ENCODE peak calls at places on chromosome 13, in six cellular contexts. One of them, this sample, is unnamed.

GRCh38 chr13:34357435-34358232 is 539.7 kb downstream of the RFC3 start:
- DNase-seq in aorta: peak; percentile 47
- DNase-seq in CD4-positive, alpha-beta memory T cell: no peak
- DNase-seq in CD8-positive, alpha-beta memory T cell: no peak
- DNase-seq in cardiac muscle cell: peak; percentile 63
- DNase-seq in stomach: no peak
- DNase-seq in this sample: no peak

GRCh38 chr13:61664821-61665705 is 249.4 kb upstream of the PCDH20 start:
- DNase-seq in CD4-positive, alpha-beta memory T cell: no peak
- DNase-seq in stomach: peak; percentile 61
- DNase-seq in aorta: no peak
- DNase-seq in cardiac muscle cell: peak; percentile 0
- DNase-seq in CD8-positive, alpha-beta memory T cell: no peak
- DNase-seq in this sample: no peak

GRCh38 chr13:65133094-65133493 is 2097.0 kb downstream of the PCDH9 start:
- DNase-seq in CD4-positive, alpha-beta memory T cell: no peak
- DNase-seq in aorta: no peak
- DNase-seq in CD8-positive, alpha-beta memory T cell: no peak
- DNase-seq in cardiac muscle cell: no peak
- DNase-seq in stomach: no peak
- DNase-seq in this sample: no peak

GRCh38 chr13:41681587-41681986 is 224.2 kb downstream of the RGCC start:
- DNase-seq in stomach: no peak
- DNase-seq in aorta: no peak
- DNase-seq in CD8-positive, alpha-beta memory T cell: no peak
- DNase-seq in CD4-positive, alpha-beta memory T cell: no peak
- DNase-seq in cardiac muscle cell: no peak
- DNase-seq in this sample: no peak

GRCh38 chr13:73622375-73622774 is 511.8 kb downstream of the KLF12 start:
- DNase-seq in aorta: no peak
- DNase-seq in CD8-positive, alpha-beta memory T cell: no peak
- DNase-seq in CD4-positive, alpha-beta memory T cell: no peak
- DNase-seq in stomach: no peak
- DNase-seq in cardiac muscle cell: peak; percentile 7
- DNase-seq in this sample: no peak

GRCh38 chr13:56515441-56515840 is 625.3 kb upstream of the PRR20A start:
- DNase-seq in CD8-positive, alpha-beta memory T cell: no peak
- DNase-seq in stomach: no peak
- DNase-seq in aorta: no peak
- DNase-seq in cardiac muscle cell: no peak
- DNase-seq in CD4-positive, alpha-beta memory T cell: no peak
- DNase-seq in this sample: no peak

GRCh38 chr13:38866649-38867048 is 124.0 kb downstream of the STOML3 start:
- DNase-seq in CD8-positive, alpha-beta memory T cell: no peak
- DNase-seq in cardiac muscle cell: peak; percentile 5
- DNase-seq in stomach: no peak
- DNase-seq in CD4-positive, alpha-beta memory T cell: no peak
- DNase-seq in aorta: no peak
- DNase-seq in this sample: no peak

GRCh38 chr13:27679396-27679795 is 57.7 kb downstream of the POLR1D start:
- DNase-seq in CD4-positive, alpha-beta memory T cell: no peak
- DNase-seq in stomach: no peak
- DNase-seq in cardiac muscle cell: no peak
- DNase-seq in CD8-positive, alpha-beta memory T cell: no peak
- DNase-seq in aorta: no peak
- DNase-seq in this sample: no peak

GRCh38 chr13:50934735-50935419 is 25.3 kb downstream of the RNASEH2B start:
- DNase-seq in stomach: no peak
- DNase-seq in aorta: no peak
- DNase-seq in CD4-positive, alpha-beta memory T cell: no peak
- DNase-seq in CD8-positive, alpha-beta memory T cell: no peak
- DNase-seq in cardiac muscle cell: no peak
- DNase-seq in this sample: no peak

GRCh38 chr13:37748913-37749312 is 120.7 kb downstream of the TRPC4 start:
- DNase-seq in cardiac muscle cell: no peak
- DNase-seq in CD8-positive, alpha-beta memory T cell: no peak
- DNase-seq in CD4-positive, alpha-beta memory T cell: no peak
- DNase-seq in stomach: no peak
- DNase-seq in aorta: no peak
- DNase-seq in this sample: no peak

GRCh38 chr13:47457631-47458030 is 543.4 kb downstream of the SUCLA2 start:
- DNase-seq in cardiac muscle cell: peak; percentile 48
- DNase-seq in aorta: no peak
- DNase-seq in stomach: no peak
- DNase-seq in CD4-positive, alpha-beta memory T cell: no peak
- DNase-seq in CD8-positive, alpha-beta memory T cell: no peak
- DNase-seq in this sample: no peak

GRCh38 chr13:110012102-110012739 is 225.8 kb upstream of the IRS2 start:
- DNase-seq in stomach: no peak
- DNase-seq in cardiac muscle cell: peak; percentile 97
- DNase-seq in CD4-positive, alpha-beta memory T cell: no peak
- DNase-seq in CD8-positive, alpha-beta memory T cell: no peak
- DNase-seq in aorta: no peak
- DNase-seq in this sample: no peak

GRCh38 chr13:36788276-36788675 is 30.7 kb upstream of the RFXAP start:
- DNase-seq in CD8-positive, alpha-beta memory T cell: no peak
- DNase-seq in aorta: no peak
- DNase-seq in stomach: no peak
- DNase-seq in cardiac muscle cell: no peak
- DNase-seq in CD4-positive, alpha-beta memory T cell: no peak
- DNase-seq in this sample: no peak

GRCh38 chr13:39779337-39780270 is 124.1 kb downstream of the COG6 start:
- DNase-seq in cardiac muscle cell: peak; percentile 59
- DNase-seq in aorta: no peak
- DNase-seq in stomach: no peak
- DNase-seq in CD4-positive, alpha-beta memory T cell: peak; percentile 71
- DNase-seq in CD8-positive, alpha-beta memory T cell: peak; percentile 31
- DNase-seq in this sample: no peak

GRCh38 chr13:99299545-99300341 is 7.5 kb downstream of the GPR183 start:
- DNase-seq in CD4-positive, alpha-beta memory T cell: no peak
- DNase-seq in stomach: no peak
- DNase-seq in CD8-positive, alpha-beta memory T cell: no peak
- DNase-seq in aorta: no peak
- DNase-seq in cardiac muscle cell: no peak
- DNase-seq in this sample: no peak

GRCh38 chr13:110518571-110518970 is 43.0 kb downstream of the RAB20 start:
- DNase-seq in stomach: peak; percentile 50
- DNase-seq in aorta: peak; percentile 52
- DNase-seq in CD8-positive, alpha-beta memory T cell: no peak
- DNase-seq in cardiac muscle cell: no peak
- DNase-seq in CD4-positive, alpha-beta memory T cell: no peak
- DNase-seq in this sample: no peak

GRCh38 chr13:110392510-110393233 is 85.6 kb downstream of the COL4A2 start:
- DNase-seq in stomach: no peak
- DNase-seq in cardiac muscle cell: peak; percentile 94
- DNase-seq in CD8-positive, alpha-beta memory T cell: no peak
- DNase-seq in aorta: no peak
- DNase-seq in CD4-positive, alpha-beta memory T cell: no peak
- DNase-seq in this sample: no peak

GRCh38 chr13:47480941-47481340 is 520.1 kb downstream of the SUCLA2 start:
- DNase-seq in cardiac muscle cell: no peak
- DNase-seq in aorta: no peak
- DNase-seq in CD4-positive, alpha-beta memory T cell: no peak
- DNase-seq in stomach: no peak
- DNase-seq in CD8-positive, alpha-beta memory T cell: no peak
- DNase-seq in this sample: no peak

GRCh38 chr13:48892311-48892710 is 83.4 kb upstream of the FNDC3A start:
- DNase-seq in stomach: no peak
- DNase-seq in CD4-positive, alpha-beta memory T cell: no peak
- DNase-seq in cardiac muscle cell: peak; percentile 73
- DNase-seq in CD8-positive, alpha-beta memory T cell: no peak
- DNase-seq in aorta: no peak
- DNase-seq in this sample: no peak

GRCh38 chr13:109191422-109191821 is 562.0 kb downstream of the MYO16 start:
- DNase-seq in CD8-positive, alpha-beta memory T cell: no peak
- DNase-seq in CD4-positive, alpha-beta memory T cell: no peak
- DNase-seq in cardiac muscle cell: peak; percentile 26
- DNase-seq in aorta: no peak
- DNase-seq in stomach: no peak
- DNase-seq in this sample: no peak

GRCh38 chr13:100876044-100876403 is 201.4 kb upstream of the TMTC4 start:
- DNase-seq in stomach: no peak
- DNase-seq in CD8-positive, alpha-beta memory T cell: no peak
- DNase-seq in cardiac muscle cell: no peak
- DNase-seq in CD4-positive, alpha-beta memory T cell: no peak
- DNase-seq in aorta: no peak
- DNase-seq in this sample: no peak

GRCh38 chr13:102295316-102296048 is 106.4 kb downstream of the FGF14 start:
- DNase-seq in CD4-positive, alpha-beta memory T cell: no peak
- DNase-seq in stomach: no peak
- DNase-seq in CD8-positive, alpha-beta memory T cell: no peak
- DNase-seq in aorta: no peak
- DNase-seq in cardiac muscle cell: peak; percentile 39
- DNase-seq in this sample: no peak

GRCh38 chr13:102298051-102298450 is 103.8 kb downstream of the FGF14 start:
- DNase-seq in stomach: no peak
- DNase-seq in aorta: no peak
- DNase-seq in cardiac muscle cell: no peak
- DNase-seq in CD4-positive, alpha-beta memory T cell: no peak
- DNase-seq in CD8-positive, alpha-beta memory T cell: no peak
- DNase-seq in this sample: no peak

GRCh38 chr13:102293723-102294122 is 108.1 kb downstream of the FGF14 start:
- DNase-seq in cardiac muscle cell: no peak
- DNase-seq in CD8-positive, alpha-beta memory T cell: no peak
- DNase-seq in CD4-positive, alpha-beta memory T cell: no peak
- DNase-seq in aorta: no peak
- DNase-seq in stomach: no peak
- DNase-seq in this sample: no peak

GRCh38 chr13:102291587-102292218 is 110.1 kb downstream of the FGF14 start:
- DNase-seq in stomach: no peak
- DNase-seq in aorta: no peak
- DNase-seq in CD4-positive, alpha-beta memory T cell: no peak
- DNase-seq in CD8-positive, alpha-beta memory T cell: no peak
- DNase-seq in cardiac muscle cell: peak; percentile 40
- DNase-seq in this sample: no peak

GRCh38 chr13:102294407-102295018 is 107.3 kb downstream of the FGF14 start:
- DNase-seq in stomach: no peak
- DNase-seq in aorta: no peak
- DNase-seq in CD4-positive, alpha-beta memory T cell: no peak
- DNase-seq in cardiac muscle cell: no peak
- DNase-seq in CD8-positive, alpha-beta memory T cell: no peak
- DNase-seq in this sample: no peak
- H3K4me3 ChIP-seq in stomach: no peak overlapping the region
- H3K4me3 ChIP-seq in aorta: no peak overlapping the region
- H3K4me3 ChIP-seq in CD4-positive, alpha-beta memory T cell: no peak overlapping the region
- H3K4me3 ChIP-seq in cardiac muscle cell: no peak overlapping the region
- H3K4me3 ChIP-seq in CD8-positive, alpha-beta memory T cell: no peak overlapping the region
- H3K4me3 ChIP-seq in this sample: no peak overlapping the region

GRCh38 chr13:45219938-45220375 is 19.1 kb upstream of the KCTD4 start:
- DNase-seq in CD8-positive, alpha-beta memory T cell: no peak
- DNase-seq in cardiac muscle cell: peak; percentile 46
- DNase-seq in CD4-positive, alpha-beta memory T cell: no peak
- DNase-seq in aorta: no peak
- DNase-seq in stomach: no peak
- DNase-seq in this sample: no peak

GRCh38 chr13:45219123-45219891 is 18.5 kb upstream of the KCTD4 start:
- DNase-seq in CD8-positive, alpha-beta memory T cell: no peak
- DNase-seq in cardiac muscle cell: no peak
- DNase-seq in stomach: no peak
- DNase-seq in CD4-positive, alpha-beta memory T cell: no peak
- DNase-seq in aorta: no peak
- DNase-seq in this sample: no peak

GRCh38 chr13:45216193-45216592 is 15.3 kb upstream of the KCTD4 start:
- DNase-seq in CD8-positive, alpha-beta memory T cell: no peak
- DNase-seq in aorta: no peak
- DNase-seq in stomach: no peak
- DNase-seq in CD4-positive, alpha-beta memory T cell: no peak
- DNase-seq in cardiac muscle cell: no peak
- DNase-seq in this sample: no peak

GRCh38 chr13:45220403-45220802 is 19.6 kb upstream of the KCTD4 start:
- DNase-seq in cardiac muscle cell: no peak
- DNase-seq in CD4-positive, alpha-beta memory T cell: no peak
- DNase-seq in stomach: no peak
- DNase-seq in CD8-positive, alpha-beta memory T cell: no peak
- DNase-seq in aorta: no peak
- DNase-seq in this sample: no peak

GRCh38 chr13:45218689-45219088 is 17.8 kb upstream of the KCTD4 start:
- DNase-seq in aorta: no peak
- DNase-seq in CD8-positive, alpha-beta memory T cell: no peak
- DNase-seq in cardiac muscle cell: no peak
- DNase-seq in CD4-positive, alpha-beta memory T cell: no peak
- DNase-seq in stomach: no peak
- DNase-seq in this sample: no peak
- H3K27ac ChIP-seq in aorta: no peak overlapping the region
- H3K27ac ChIP-seq in CD8-positive, alpha-beta memory T cell: no peak overlapping the region
- H3K27ac ChIP-seq in cardiac muscle cell: no peak overlapping the region
- H3K27ac ChIP-seq in CD4-positive, alpha-beta memory T cell: no peak overlapping the region
- H3K27ac ChIP-seq in stomach: no peak overlapping the region
- H3K27ac ChIP-seq in this sample: no peak overlapping the region

DNA sequence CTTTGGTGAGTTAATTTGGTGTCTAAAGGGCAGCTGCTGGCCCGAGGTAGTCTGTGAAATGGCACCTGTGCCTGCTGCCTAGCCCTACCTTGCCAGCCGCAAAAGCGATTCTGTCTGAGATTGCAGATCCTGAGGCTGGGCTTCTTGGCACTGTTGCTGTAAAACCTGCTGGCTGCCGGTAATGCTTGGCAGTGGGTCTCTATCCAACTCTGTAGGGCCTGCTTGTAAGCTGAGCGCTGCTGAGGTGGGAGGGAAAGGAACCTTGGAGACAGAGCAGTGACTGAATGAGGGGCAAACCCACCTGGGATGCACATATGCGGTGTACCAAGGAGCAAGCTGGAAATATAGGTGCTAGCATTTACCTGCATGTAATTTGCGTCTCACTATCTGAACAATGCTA is 11.7 kb downstream of the LCP1 start:
- DNase-seq in aorta: no peak
- DNase-seq in cardiac muscle cell: no peak
- DNase-seq in CD4-positive, alpha-beta memory T cell: peak; percentile 71
- DNase-seq in CD8-positive, alpha-beta memory T cell: no peak
- DNase-seq in stomach: peak; percentile 44
- DNase-seq in this sample: no peak
- H3K4me1 ChIP-seq in aorta: no peaks in the 10 kb centered on the region
- H3K4me1 ChIP-seq in cardiac muscle cell: peaks cover 11% of the 10 kb centered on the region
- H3K4me1 ChIP-seq in CD4-positive, alpha-beta memory T cell: peaks cover 99% of the 10 kb centered on the region
- H3K4me1 ChIP-seq in CD8-positive, alpha-beta memory T cell: peaks cover 98% of the 10 kb centered on the region
- H3K4me1 ChIP-seq in stomach: peaks cover 59% of the 10 kb centered on the region
- H3K4me1 ChIP-seq in this sample: peaks cover 100% of the 10 kb centered on the region

DNA sequence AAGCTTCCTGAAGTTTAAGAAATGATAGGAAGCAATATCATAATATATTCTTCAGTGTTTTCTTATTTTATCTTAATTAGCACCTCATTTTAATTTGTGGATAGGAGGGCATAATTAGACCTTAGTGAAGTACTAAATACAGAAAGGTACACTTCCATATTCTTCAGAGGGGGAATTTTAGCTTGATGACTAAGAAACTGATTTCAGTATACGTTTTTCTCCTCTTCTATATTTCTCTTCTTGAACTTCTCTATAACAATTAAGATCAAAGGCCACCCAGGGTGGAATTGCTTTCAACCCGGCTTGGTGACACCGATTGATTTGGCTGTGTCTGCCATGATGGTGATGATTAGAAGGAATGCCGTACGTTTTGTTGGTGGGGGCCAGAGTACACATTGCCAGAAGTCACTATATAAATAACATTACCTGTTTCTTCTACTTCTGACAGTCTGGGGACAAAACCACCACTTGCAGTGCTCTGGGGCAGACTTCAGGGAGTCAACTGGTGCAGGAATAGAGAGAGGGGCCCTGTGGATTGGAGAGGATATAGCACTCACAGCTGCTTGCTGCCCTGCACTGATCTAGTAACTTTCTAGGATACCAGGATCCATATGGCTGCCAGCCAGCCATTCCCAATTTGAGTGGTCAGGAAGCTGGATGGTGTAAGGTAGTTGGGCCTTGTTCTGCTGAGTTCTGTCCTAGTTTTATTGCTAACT is 73.8 kb downstream of the SPATA13 start:
- DNase-seq in cardiac muscle cell: no peak
- DNase-seq in stomach: no peak
- DNase-seq in aorta: no peak
- DNase-seq in CD8-positive, alpha-beta memory T cell: no peak
- DNase-seq in CD4-positive, alpha-beta memory T cell: no peak
- DNase-seq in this sample: no peak
- H3K4me3 ChIP-seq in cardiac muscle cell: no peak overlapping the region
- H3K4me3 ChIP-seq in stomach: no peak overlapping the region
- H3K4me3 ChIP-seq in aorta: no peak overlapping the region
- H3K4me3 ChIP-seq in CD8-positive, alpha-beta memory T cell: no peak overlapping the region
- H3K4me3 ChIP-seq in CD4-positive, alpha-beta memory T cell: no peak overlapping the region
- H3K4me3 ChIP-seq in this sample: no peak overlapping the region